ENCODE peak calls at places on chromosomes 5 and 9, in five cellular contexts. I is foreskin keratinocyte, Y is heart left ventricle, G is lung, T is psoas muscle. M is an unnamed sample.

GRCh38 chr5:177554474-177555111 is at the start of gene FAM193B:
- ATAC-seq in I (peak; percentile 76), Y (peak; percentile 96), G (peak; percentile 93), T (peak; percentile 94), M (peak; percentile 99)

GRCh38 chr9:96484521-96484931 is 34.6 kb downstream of the HABP4 start:
- ATAC-seq in I (no peak), Y (no peak), G (no peak), T (no peak), M (no peak)

GRCh38 chr9:114501786-114502682 is 3.2 kb downstream of the WHRN start:
- ATAC-seq in I (peak; percentile 27), Y (no peak), G (no peak), T (no peak), M (no peak)

GRCh38 chr9:38182321-38182720 is 113.3 kb upstream of the SHB start:
- ATAC-seq in I (no peak), Y (no peak), G (no peak), T (no peak), M (no peak)

GRCh38 chr5:172569862-172570558 is 71.1 kb upstream of the NEURL1B start:
- ATAC-seq in I (no peak), Y (no peak), G (no peak), T (peak; percentile 13), M (no peak)

GRCh38 chr5:94700592-94700991 is 82.1 kb downstream of the SLF1 start:
- ATAC-seq in I (peak; percentile 72), Y (no peak), G (no peak), T (no peak), M (no peak)

GRCh38 chr5:60541980-60542379 is 158.0 kb downstream of the DEPDC1B start:
- ATAC-seq in I (no peak), Y (peak; percentile 33), G (no peak), T (no peak), M (peak; percentile 29)

GRCh38 chr5:50328193-50328729 is 112.8 kb downstream of the EMB start:
- ATAC-seq in I (no peak), Y (no peak), G (no peak), T (no peak), M (no peak)

GRCh38 chr9:132237481-132237880 is 75.6 kb downstream of the NTNG2 start:
- ATAC-seq in I (no peak), Y (peak; percentile 48), G (no peak), T (peak; percentile 40), M (no peak)

GRCh38 chr5:112068593-112068992 is 311.6 kb upstream of the NREP start:
- ATAC-seq in I (no peak), Y (no peak), G (no peak), T (no peak), M (no peak)

GRCh38 chr5:60826653-60827052 is 17.4 kb downstream of the ELOVL7 start:
- ATAC-seq in I (no peak), Y (no peak), G (no peak), T (no peak), M (no peak)

GRCh38 chr5:53418844-53419243 is 61.6 kb upstream of the FST start:
- ATAC-seq in I (peak; percentile 83), Y (no peak), G (no peak), T (no peak), M (peak; percentile 78)

GRCh38 chr5:9559965-9560364 is 14.1 kb upstream of the SEMA5A start:
- ATAC-seq in I (no peak), Y (no peak), G (no peak), T (no peak), M (no peak)

GRCh38 chr5:141850786-141851185 is 27.4 kb downstream of the PCDH1 start:
- ATAC-seq in I (no peak), Y (no peak), G (no peak), T (no peak), M (no peak)
- H3K27ac ChIP-seq in I (no peak overlapping the region), Y (peak overlapping the region; percentile 74), G (peak overlapping the region; percentile 68), T (peak overlapping the region; percentile 55), M (no peak overlapping the region)

GRCh38 chr9:118331622-118332045 is 627.4 kb downstream of the TLR4 start:
- ATAC-seq in I (no peak), Y (peak; percentile 97), G (no peak), T (peak; percentile 98), M (no peak)
- H3K27ac ChIP-seq in I (no peak overlapping the region), Y (peak overlapping the region; percentile 30), G (no peak overlapping the region), T (no peak overlapping the region), M (no peak overlapping the region)

GRCh38 chr5:69502375-69503143 is 10.0 kb downstream of the OCLN start:
- ATAC-seq in I (peak; percentile 86), Y (no peak), G (no peak), T (no peak), M (no peak)
- H3K27ac ChIP-seq in I (peak overlapping the region; percentile 94), Y (no peak overlapping the region), G (no peak overlapping the region), T (no peak overlapping the region), M (no peak overlapping the region)

DNA sequence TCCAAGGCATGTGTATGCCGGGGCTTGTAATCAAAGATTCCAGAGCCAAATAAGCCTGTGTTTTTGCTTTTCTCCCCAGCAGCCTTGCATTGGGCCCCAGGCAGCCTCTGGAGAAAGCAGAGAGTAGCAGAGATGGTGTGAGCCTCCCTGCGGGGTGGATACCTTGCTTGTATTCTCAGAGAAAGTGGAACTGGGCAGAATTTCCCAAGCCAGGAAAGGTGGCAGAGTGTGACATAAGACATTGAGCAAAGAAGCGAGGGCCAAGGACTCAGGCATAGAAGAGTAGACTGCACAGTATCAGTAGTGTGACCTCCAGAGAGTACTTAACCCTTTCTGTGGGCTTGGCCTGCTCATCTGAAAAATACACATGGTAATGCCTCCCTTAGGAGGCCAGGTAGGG is 1.6 kb upstream of the GSN start:
- ATAC-seq in I (no peak), Y (no peak), G (no peak), T (no peak), M (no peak)
- H3K27ac ChIP-seq in I (no peak overlapping the region), Y (no peak overlapping the region), G (no peak overlapping the region), T (no peak overlapping the region), M (peak overlapping the region; percentile 97)

GRCh38 chr5:81749186-81749561 is 1.7 kb downstream of the SSBP2 start:
- ATAC-seq in I (no peak), Y (no peak), G (no peak), T (no peak), M (no peak)
- H3K27ac ChIP-seq in I (no peak overlapping the region), Y (peak overlapping the region; percentile 79), G (no peak overlapping the region), T (peak overlapping the region; percentile 82), M (peak overlapping the region; percentile 99)

GRCh38 chr5:39138182-39138487 is 63.9 kb upstream of the RICTOR start:
- ATAC-seq in I (peak; percentile 45), Y (no peak), G (no peak), T (no peak), M (no peak)
- H3K27ac ChIP-seq in I (peak overlapping the region; percentile 49), Y (no peak overlapping the region), G (no peak overlapping the region), T (no peak overlapping the region), M (no peak overlapping the region)

DNA sequence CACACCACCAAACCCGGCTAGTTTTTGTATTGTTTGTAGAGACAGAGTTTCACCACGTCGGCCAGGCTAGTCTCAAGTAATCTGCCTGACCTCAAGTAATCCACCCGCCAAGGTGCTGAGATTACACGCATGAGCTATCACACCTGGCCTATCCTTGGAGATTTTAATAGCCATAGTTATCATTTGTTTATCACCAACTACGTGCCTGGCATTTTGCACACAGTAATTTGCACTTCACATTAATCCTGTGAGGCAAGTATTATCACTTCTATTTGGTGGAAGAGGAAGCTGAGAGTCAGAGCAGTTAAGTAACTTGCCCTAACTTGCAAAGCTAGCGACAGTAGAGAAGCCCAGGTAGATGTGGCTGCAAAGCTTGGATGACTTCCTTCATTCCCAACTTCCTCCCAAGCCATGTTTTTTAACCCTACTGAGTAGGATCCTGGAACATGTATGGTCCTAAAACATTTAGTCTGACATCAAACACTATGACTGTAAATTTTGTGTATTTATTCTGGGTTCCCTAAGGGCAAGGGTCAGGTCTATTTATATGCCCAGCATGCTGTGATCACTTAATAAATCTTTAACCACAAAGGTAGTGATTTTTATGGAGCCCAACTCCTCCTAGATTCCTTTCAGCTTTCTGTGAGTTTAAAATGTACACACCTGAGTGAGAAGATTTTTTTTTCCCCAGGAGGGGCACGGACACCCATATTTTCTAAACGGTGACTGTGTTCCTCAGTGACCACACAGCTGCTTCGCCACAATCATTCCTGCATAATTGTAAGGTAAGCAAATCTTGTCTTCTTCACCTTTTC is 100.2 kb upstream of the RAI14 start:
- ATAC-seq in I (peak; percentile 51), Y (no peak), G (no peak), T (no peak), M (no peak)
- H3K27ac ChIP-seq in I (no peak overlapping the region), Y (no peak overlapping the region), G (no peak overlapping the region), T (no peak overlapping the region), M (no peak overlapping the region)

GRCh38 chr5:59301727-59302126 is 591.8 kb downstream of the PDE4D start:
- ATAC-seq in I (no peak), Y (no peak), G (no peak), T (peak; percentile 28), M (no peak)

GRCh38 chr5:59299006-59299405 is 594.5 kb downstream of the PDE4D start:
- ATAC-seq in I (peak; percentile 46), Y (peak; percentile 66), G (no peak), T (peak; percentile 39), M (no peak)

GRCh38 chr5:59296317-59297264 is 596.9 kb downstream of the PDE4D start:
- ATAC-seq in I (peak; percentile 82), Y (peak; percentile 59), G (peak; percentile 44), T (no peak), M (no peak)

DNA sequence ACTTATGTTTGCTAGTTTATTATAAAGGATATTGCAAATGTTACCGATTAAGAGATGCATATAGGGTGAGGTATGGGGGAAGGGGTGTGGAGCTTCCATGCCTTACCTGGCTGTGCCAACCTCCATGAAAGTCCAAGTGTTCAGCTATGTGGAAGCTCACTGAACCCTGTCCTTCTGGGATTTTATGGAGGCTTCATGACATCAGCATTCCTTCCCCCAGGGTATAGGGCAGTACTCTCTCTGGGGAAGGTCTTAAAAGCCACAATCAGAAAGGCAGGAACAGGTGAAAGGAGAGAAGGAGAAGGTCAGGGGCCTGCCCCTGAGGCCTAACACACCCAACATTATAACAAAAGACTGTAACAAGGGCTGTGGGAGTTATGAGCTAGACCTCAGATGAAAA is 592.6 kb downstream of the PDE4D start:
- ATAC-seq in I (no peak), Y (no peak), G (no peak), T (no peak), M (no peak)
- H3K27ac ChIP-seq in I (no peak overlapping the region), Y (no peak overlapping the region), G (no peak overlapping the region), T (peak overlapping the region; percentile 47), M (no peak overlapping the region)

DNA sequence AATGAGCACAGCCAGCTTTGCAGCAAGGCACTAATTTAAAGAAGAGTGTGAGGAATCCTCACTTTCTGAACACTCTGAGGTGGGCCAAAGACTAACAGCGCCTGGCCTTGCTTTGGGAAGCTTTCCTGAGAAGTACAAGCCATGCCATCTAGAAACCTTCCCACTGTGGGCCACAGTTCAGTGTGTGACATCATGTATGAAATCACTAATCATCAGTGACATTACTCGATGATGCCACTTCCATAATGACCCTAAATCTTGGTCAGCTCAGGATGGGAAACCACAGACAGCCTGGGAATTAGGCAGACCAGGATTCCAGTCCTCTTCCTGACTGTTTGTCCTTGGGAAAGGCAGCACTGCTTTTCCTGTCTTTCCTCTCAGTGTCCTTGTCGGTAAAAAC is 54.2 kb upstream of the HSPA9 start:
- ATAC-seq in I (no peak), Y (no peak), G (no peak), T (no peak), M (no peak)
- H3K27ac ChIP-seq in I (no peak overlapping the region), Y (no peak overlapping the region), G (no peak overlapping the region), T (no peak overlapping the region), M (no peak overlapping the region)

M was measured in gastroesophageal sphincter.